ENCODE peak calls at places on chromosomes 7 and 10, in four cellular contexts. U is adrenal gland; J is naive thymus-derived CD4-positive, alpha-beta T cell; H is Peyer's patch. Q is an unnamed sample.

GRCh38 chr7:32501522-32501921 is 6.2 kb downstream of the AVL9 start:
- DNase-seq in U (no peak), J (no peak), H (no peak), Q (no peak)

GRCh38 chr7:76354981-76355730 is 3.6 kb downstream of the YWHAG start:
- DNase-seq in U (no peak), J (no peak), H (no peak), Q (no peak)

GRCh38 chr10:43700306-43700705 is 51.6 kb upstream of the ZNF32 start:
- DNase-seq in U (no peak), J (no peak), H (no peak), Q (no peak)

GRCh38 chr7:130486114-130486962 is 5.5 kb upstream of the MEST start:
- DNase-seq in U (peak; percentile 83), J (peak; percentile 73), H (peak; percentile 70), Q (peak; percentile 62)

GRCh38 chr10:3427846-3428442 is 255.4 kb upstream of the PITRM1 start:
- DNase-seq in U (no peak), J (no peak), H (no peak), Q (no peak)

GRCh38 chr7:124784879-124785818 is 19.6 kb upstream of the GPR37 start:
- DNase-seq in U (peak; percentile 69), J (no peak), H (no peak), Q (peak; percentile 25)

GRCh38 chr10:113562693-113563092 is 9.8 kb downstream of the HABP2 start:
- DNase-seq in U (no peak), J (no peak), H (no peak), Q (no peak)

GRCh38 chr7:82312646-82313045 is 130.9 kb downstream of the CACNA2D1 start:
- DNase-seq in U (no peak), J (no peak), H (no peak), Q (no peak)

GRCh38 chr7:136953386-136953785 is 84.9 kb downstream of the CHRM2 start:
- DNase-seq in U (no peak), J (no peak), H (no peak), Q (no peak)

GRCh38 chr7:93117852-93118530 is at the start of gene SAMD9:
- DNase-seq in U (peak; percentile 48), J (peak; percentile 84), H (peak; percentile 64), Q (peak; percentile 81)

GRCh38 chr10:70571636-70572439 is 30.7 kb downstream of the PRF1 start:
- DNase-seq in U (no peak), J (no peak), H (no peak), Q (no peak)

GRCh38 chr7:127556404-127556803 is 29.0 kb downstream of the GCC1 start:
- DNase-seq in U (no peak), J (no peak), H (no peak), Q (no peak)

GRCh38 chr7:157807510-157807909 is 470.7 kb downstream of the DNAJB6 start:
- DNase-seq in U (no peak), J (no peak), H (no peak), Q (no peak)

GRCh38 chr10:11218395-11218794 is 200.7 kb downstream of the CELF2 start:
- DNase-seq in U (no peak), J (no peak), H (no peak), Q (no peak)

GRCh38 chr7:73361340-73361739 is 33.4 kb downstream of the FKBP6 start:
- DNase-seq in U (no peak), J (no peak), H (no peak), Q (no peak)

GRCh38 chr10:124116771-124117510 is 23.5 kb upstream of the CHST15 start:
- DNase-seq in U (peak; percentile 37), J (no peak), H (no peak), Q (no peak)

GRCh38 chr10:88833722-88834121 is 17.9 kb downstream of the ANKRD22 start:
- DNase-seq in U (no peak), J (no peak), H (peak; percentile 26), Q (peak; percentile 73)

GRCh38 chr10:69513617-69514016 is 59.6 kb downstream of the NEUROG3 start:
- DNase-seq in U (no peak), J (no peak), H (no peak), Q (no peak)

GRCh38 chr10:71512794-71513379 is 116.2 kb downstream of the CDH23 start:
- DNase-seq in U (no peak), J (no peak), H (no peak), Q (no peak)

DNA sequence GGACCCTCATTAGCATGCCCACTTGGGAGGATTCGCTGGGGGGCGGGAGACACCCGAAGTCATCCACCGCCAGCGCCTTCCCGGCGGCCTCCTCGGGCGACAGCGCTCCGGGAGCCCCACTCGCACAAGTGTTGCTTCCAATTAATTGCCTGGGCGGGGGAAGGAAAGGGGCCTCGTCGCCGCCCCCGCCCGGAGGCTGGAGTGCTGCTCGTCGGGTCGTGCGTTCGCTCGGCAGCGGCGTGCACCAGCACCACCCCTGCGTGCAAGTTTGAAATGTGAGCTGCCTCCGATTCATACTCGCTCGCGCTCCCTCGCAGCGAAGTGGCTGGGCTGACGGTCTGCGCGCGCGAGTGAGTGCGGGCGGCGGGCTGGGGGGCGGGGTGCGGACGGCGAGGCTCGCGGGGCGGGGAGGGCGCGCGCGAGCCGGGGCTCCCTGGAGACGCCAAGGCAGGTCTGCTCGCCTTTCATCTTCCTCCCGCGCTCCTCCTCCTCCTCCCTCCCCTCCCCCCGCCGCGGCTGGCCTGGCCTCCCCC is 104.6 kb upstream of the PPIF start:
- DNase-seq in U (peak; percentile 78), J (peak; percentile 39), H (peak; percentile 76), Q (peak; percentile 29)
- H3K4me1 ChIP-seq in U (peaks cover 49% of the 10 kb centered on the region), J (peaks cover 38% of the 10 kb centered on the region), H (peaks cover 7% of the 10 kb centered on the region), Q (peaks cover 53% of the 10 kb centered on the region)

DNA sequence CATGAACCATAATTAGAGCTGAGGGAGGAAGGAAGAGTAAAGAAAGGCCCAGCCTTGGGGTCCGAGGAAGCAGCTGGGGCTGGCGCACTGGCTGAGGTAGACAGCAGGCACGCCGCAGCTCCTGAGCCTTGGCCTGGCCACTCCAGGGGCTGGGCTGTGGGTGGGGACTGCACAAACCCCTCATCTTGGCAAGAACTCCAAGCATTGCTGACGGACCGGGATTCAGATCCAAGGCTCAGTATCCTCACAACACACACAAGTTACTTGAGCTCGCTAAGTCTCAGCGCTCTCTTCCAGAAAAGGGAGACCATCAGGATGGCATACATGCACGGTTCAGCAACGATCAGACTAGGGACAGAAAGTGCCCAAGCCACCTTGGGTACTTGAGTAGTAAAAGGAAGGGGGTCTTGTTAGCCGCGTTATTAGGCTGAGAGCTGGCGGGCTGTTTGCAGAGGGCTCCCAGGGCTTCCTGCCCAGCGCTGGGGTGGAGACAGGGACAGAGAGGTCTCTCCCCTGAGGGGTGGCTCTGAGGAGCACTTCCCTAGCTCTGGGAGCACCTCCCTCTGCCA is 4.5 kb downstream of the TNS3 start:
- DNase-seq in U (peak; percentile 63), J (no peak), H (no peak), Q (no peak)
- H3K4me3 ChIP-seq in U (no peak overlapping the region), J (no peak overlapping the region), H (no peak overlapping the region), Q (no peak overlapping the region)

GRCh38 chr7:20232848-20233247 is 15.7 kb upstream of the MACC1 start:
- DNase-seq in U (no peak), J (no peak), H (no peak), Q (no peak)
- H3K27ac ChIP-seq in U (no peak overlapping the region), J (no peak overlapping the region), H (no peak overlapping the region), Q (no peak overlapping the region)

GRCh38 chr10:44954962-44955361 is 4.6 kb upstream of the RASSF4 start:
- DNase-seq in U (no peak), J (no peak), H (no peak), Q (no peak)
- H3K4me1 ChIP-seq in U (peaks cover 15% of the 10 kb centered on the region), J (peaks cover 3% of the 10 kb centered on the region), H (peaks cover 4% of the 10 kb centered on the region), Q (peaks cover 14% of the 10 kb centered on the region)

GRCh38 chr7:85154282-85154937 is 32.4 kb downstream of the SEMA3D start:
- DNase-seq in U (no peak), J (no peak), H (no peak), Q (no peak)

GRCh38 chr7:85159003-85159402 is 27.9 kb downstream of the SEMA3D start:
- DNase-seq in U (no peak), J (no peak), H (no peak), Q (no peak)

GRCh38 chr7:85153715-85154114 is 33.1 kb downstream of the SEMA3D start:
- DNase-seq in U (no peak), J (no peak), H (no peak), Q (no peak)

GRCh38 chr7:85160223-85160622 is 26.6 kb downstream of the SEMA3D start:
- DNase-seq in U (no peak), J (no peak), H (no peak), Q (no peak)

GRCh38 chr7:85156661-85157213 is 30.1 kb downstream of the SEMA3D start:
- DNase-seq in U (no peak), J (no peak), H (no peak), Q (no peak)
- H3K4me3 ChIP-seq in U (no peak overlapping the region), J (no peak overlapping the region), H (no peak overlapping the region), Q (no peak overlapping the region)

GRCh38 chr10:99266383-99266782 is 30.7 kb upstream of the HPSE2 start:
- DNase-seq in U (no peak), J (no peak), H (no peak), Q (no peak)
- H3K27ac ChIP-seq in U (no peak overlapping the region), J (no peak overlapping the region), H (no peak overlapping the region), Q (no peak overlapping the region)

DNA sequence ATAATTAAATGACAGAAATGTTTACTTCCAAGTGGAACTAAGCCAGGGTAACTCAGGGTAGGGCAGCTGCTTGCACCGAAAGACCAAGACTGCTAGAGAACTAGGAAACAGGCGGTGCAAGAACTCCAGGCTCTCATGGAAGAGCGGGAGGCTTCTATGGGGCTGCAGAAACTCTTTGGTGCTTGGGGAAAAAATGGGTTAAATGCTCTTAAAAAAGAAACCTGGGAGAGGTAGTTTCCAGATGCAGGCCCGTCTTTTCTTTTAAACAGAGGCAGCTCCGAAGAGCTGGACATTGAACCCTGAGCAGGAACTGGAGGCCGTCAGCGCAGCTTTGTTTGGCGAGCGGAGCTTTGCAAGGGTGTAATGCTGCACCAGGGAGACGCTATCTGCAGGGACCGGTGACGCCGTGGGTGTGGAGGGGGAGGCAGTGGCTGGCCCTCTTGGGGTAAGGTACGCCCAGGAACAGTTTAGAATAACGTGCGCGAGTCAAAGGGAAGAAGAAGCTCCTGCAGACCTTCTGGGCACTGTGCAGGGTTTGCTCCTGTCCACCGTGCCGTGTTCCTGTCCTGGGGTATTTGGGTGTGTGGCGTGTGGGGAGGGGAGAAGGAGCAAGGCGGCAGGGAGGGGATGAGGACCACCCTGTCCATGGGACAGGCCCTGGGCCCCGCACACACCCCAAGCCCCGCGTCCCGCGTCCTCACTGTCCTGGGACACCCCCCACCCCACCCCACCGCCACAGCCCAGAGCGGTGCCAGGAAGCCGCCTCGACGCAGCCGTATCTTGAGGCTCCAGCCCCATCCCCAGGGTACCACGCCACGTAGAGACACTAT is 59.0 kb downstream of the EGFR start:
- DNase-seq in U (no peak), J (no peak), H (no peak), Q (no peak)
- H3K4me1 ChIP-seq in U (peaks cover 41% of the 10 kb centered on the region), J (peaks cover 5% of the 10 kb centered on the region), H (peaks cover 8% of the 10 kb centered on the region), Q (peaks cover 9% of the 10 kb centered on the region)

GRCh38 chr7:35593896-35594295 is 101.0 kb downstream of the HERPUD2 start:
- DNase-seq in U (no peak), J (no peak), H (no peak), Q (peak; percentile 24)

GRCh38 chr7:35604595-35604994 is 90.3 kb downstream of the HERPUD2 start:
- DNase-seq in U (no peak), J (no peak), H (no peak), Q (no peak)

GRCh38 chr7:35596061-35596460 is 98.9 kb downstream of the HERPUD2 start:
- DNase-seq in U (no peak), J (no peak), H (no peak), Q (no peak)

GRCh38 chr7:35599061-35599460 is 95.9 kb downstream of the HERPUD2 start:
- DNase-seq in U (no peak), J (no peak), H (no peak), Q (no peak)

GRCh38 chr7:35599642-35600041 is 95.3 kb downstream of the HERPUD2 start:
- DNase-seq in U (no peak), J (no peak), H (no peak), Q (no peak)
- H3K4me3 ChIP-seq in U (no peak overlapping the region), J (no peak overlapping the region), H (no peak overlapping the region), Q (no peak overlapping the region)